ENCODE peak calls at places on chromosome 4, in nine cellular contexts. Q, J, O, L, S, I, H, W and M are unnamed samples.

GRCh38 chr4:77959566-77960338 is 97.1 kb downstream of the MRPL1 start:
- DNase-seq in I (peak), J (no peak), O (peak), S (no peak), Q (peak), W (peak), H (peak), L (peak), M (peak)

GRCh38 chr4:102390438-102390837 is 45.2 kb upstream of the SLC39A8 start:
- DNase-seq in H (no peak), S (no peak), O (peak), Q (no peak), W (peak), J (no peak), I (peak), L (peak), M (no peak)

GRCh38 chr4:51842167-51842553 is 793 bp upstream of the DCUN1D4 start:
- DNase-seq in Q (no peak), H (no peak), O (no peak), W (no peak), L (no peak), I (no peak), J (peak), S (peak), M (no peak)

GRCh38 chr4:81142744-81143143 is 72.3 kb downstream of the PRKG2 start:
- DNase-seq in L (no peak), J (no peak), H (no peak), I (no peak), O (no peak), S (no peak), W (no peak), Q (no peak), M (no peak)

GRCh38 chr4:7828011-7828720 is 111.5 kb downstream of the AFAP1 start:
- DNase-seq in W (peak), I (peak), O (peak), J (peak), Q (no peak), H (no peak), L (peak), S (no peak), M (peak)

GRCh38 chr4:79042079-79042674 is 102.9 kb upstream of the PAQR3 start:
- DNase-seq in O (peak), L (no peak), S (no peak), W (peak), H (peak), I (peak), Q (peak), J (no peak), M (peak)

GRCh38 chr4:67320645-67321044 is 224.7 kb downstream of the CENPC start:
- DNase-seq in S (no peak), W (no peak), J (no peak), Q (no peak), L (no peak), I (no peak), H (no peak), O (no peak), M (no peak)

GRCh38 chr4:25977397-25978170 is 63.6 kb downstream of the SMIM20 start:
- DNase-seq in I (no peak), H (no peak), S (no peak), W (no peak), O (no peak), Q (no peak), L (no peak), J (no peak), M (no peak)

GRCh38 chr4:183348136-183348535 is 25.9 kb upstream of the CLDN24 start:
- DNase-seq in O (no peak), Q (no peak), W (no peak), I (no peak), J (no peak), S (no peak), L (no peak), H (no peak), M (no peak)

GRCh38 chr4:183350317-183351071 is 28.3 kb upstream of the CLDN24 start:
- DNase-seq in Q (no peak), O (no peak), J (no peak), I (no peak), S (no peak), H (no peak), W (no peak), L (no peak), M (no peak)

GRCh38 chr4:183347586-183347985 is 25.4 kb upstream of the CLDN24 start:
- DNase-seq in S (no peak), H (no peak), L (no peak), O (no peak), I (peak), Q (no peak), W (no peak), J (no peak), M (no peak)

GRCh38 chr4:183349673-183350072 is 27.4 kb upstream of the CLDN24 start:
- DNase-seq in O (no peak), I (peak), L (no peak), H (no peak), W (no peak), J (no peak), Q (no peak), S (no peak), M (no peak)

DNA sequence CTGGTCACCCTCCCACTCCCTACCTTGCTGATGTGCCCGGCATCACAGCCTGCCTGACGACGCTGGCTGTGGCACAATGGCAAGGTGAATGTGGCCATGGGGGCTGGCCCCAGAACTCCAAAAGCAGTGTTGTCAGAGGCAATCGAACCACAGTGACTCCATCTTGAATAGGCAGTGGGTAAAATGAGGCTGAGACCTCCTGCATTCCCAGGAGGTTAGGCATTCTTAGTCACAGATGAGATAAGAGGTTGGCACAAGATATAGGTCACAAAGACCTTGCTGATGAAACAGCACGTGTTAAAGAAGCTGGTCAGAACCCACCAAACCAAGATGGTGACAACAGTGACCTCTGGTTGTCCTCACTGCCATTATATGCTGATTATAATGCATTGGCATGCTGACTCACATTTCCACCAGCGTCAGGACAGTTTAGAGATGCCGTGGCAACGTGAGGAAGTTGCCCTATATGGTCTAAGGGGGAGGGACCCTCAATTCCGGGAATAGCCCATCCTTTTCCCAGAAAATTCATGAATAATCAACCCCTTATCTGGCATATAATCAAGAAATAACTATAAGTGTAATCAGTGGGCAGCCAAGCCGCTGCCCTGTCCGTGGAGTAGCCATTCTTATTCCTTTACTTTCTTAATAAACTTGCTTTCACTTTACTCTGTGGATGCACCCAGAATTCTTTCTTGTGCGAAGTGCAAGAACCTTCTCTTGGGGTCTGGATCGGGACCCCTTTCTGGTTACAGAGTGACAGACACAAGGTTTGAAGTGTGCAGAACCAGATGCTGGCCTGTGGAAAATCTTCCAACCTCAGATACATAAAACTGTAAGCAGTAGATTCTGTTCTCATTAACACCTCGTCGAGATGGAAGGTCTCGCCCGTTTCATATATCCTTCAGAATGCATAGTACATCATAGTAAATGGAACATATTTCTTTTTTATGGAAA is 26.8 kb upstream of the CLDN24 start:
- DNase-seq in H (peak), I (peak), Q (no peak), J (no peak), O (peak), S (no peak), W (peak), L (peak), M (peak)
- H3K4me3 ChIP-seq in H (no peak), I (no peak), Q (no peak), J (no peak), O (no peak), S (no peak), W (no peak), L (no peak), M (no peak)

DNA sequence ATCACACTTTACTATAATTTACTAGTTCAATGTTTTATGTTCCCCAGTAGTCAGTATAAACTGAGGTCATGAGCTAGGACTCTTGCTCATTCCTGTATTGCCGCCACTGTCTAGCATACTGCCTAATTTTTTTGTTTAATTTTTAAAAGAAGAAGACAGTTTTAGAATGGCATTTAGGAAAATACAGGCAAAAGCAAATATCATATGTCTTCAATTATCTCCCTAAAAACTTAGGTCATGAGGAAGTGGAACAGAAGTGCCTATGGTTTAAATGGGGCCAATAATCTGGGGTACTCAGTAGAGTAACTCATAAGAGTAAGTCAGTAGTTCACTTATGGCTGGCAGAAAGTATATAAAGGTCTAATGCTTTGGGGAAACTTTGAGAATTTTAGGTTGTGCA is 390.3 kb downstream of the PDGFC start:
- DNase-seq in O (no peak), L (no peak), J (no peak), I (no peak), H (no peak), W (no peak), Q (no peak), S (no peak), M (no peak)
- H3K4me3 ChIP-seq in O (no peak), L (no peak), J (no peak), I (no peak), H (no peak), W (no peak), Q (no peak), S (no peak), M (no peak)

GRCh38 chr4:104616401-104616820 is 121.7 kb upstream of the CXXC4 start:
- DNase-seq in I (peak), Q (no peak), W (no peak), L (no peak), J (no peak), O (no peak), H (no peak), S (no peak), M (no peak)
- H3K4me3 ChIP-seq in I (no peak), Q (no peak), W (no peak), L (no peak), J (no peak), O (no peak), H (no peak), S (no peak), M (no peak)

GRCh38 chr4:143667461-143667860 is 33.0 kb downstream of the FREM3 start:
- DNase-seq in S (no peak), O (peak), L (no peak), H (no peak), Q (no peak), J (peak), W (no peak), I (no peak), M (no peak)

GRCh38 chr4:143668930-143669553 is 31.4 kb downstream of the FREM3 start:
- DNase-seq in O (no peak), Q (no peak), L (no peak), S (no peak), H (no peak), W (no peak), I (no peak), J (no peak), M (no peak)
- H3K4me3 ChIP-seq in O (no peak), Q (no peak), L (no peak), S (no peak), H (no peak), W (no peak), I (no peak), J (no peak), M (no peak)